ENCODE peak calls at places on chromosomes 5 and 9, in five cellular contexts. I is endothelial cell of umbilical vein, K is lower leg skin, C is right lobe of liver, Z is IMR-90. E is an unnamed sample.

GRCh38 chr5:169248520-169248919 is 52.4 kb downstream of the SLIT3 start:
- DNase-seq in C (no peak), Z (no peak), I (no peak), K (no peak), E (no peak)

GRCh38 chr5:395156-395920 is 47.6 kb upstream of the EXOC3 start:
- DNase-seq in C (peak), K (peak), I (peak), Z (peak), E (no peak)

GRCh38 chr5:133499896-133500295 is 112.4 kb downstream of the FSTL4 start:
- DNase-seq in C (no peak), K (no peak), I (no peak), Z (no peak), E (no peak)

GRCh38 chr5:72598461-72599433 is 91.5 kb upstream of the ZNF366 start:
- DNase-seq in Z (peak), C (no peak), I (peak), K (no peak), E (no peak)

GRCh38 chr9:112719292-112719691 is 1.4 kb upstream of the INIP start:
- DNase-seq in C (no peak), K (no peak), Z (no peak), I (no peak), E (no peak)

GRCh38 chr5:168481330-168481788 is 4.9 kb upstream of the RARS1 start:
- DNase-seq in K (no peak), Z (no peak), I (no peak), C (no peak), E (no peak)

GRCh38 chr5:172102913-172103629 is 85.0 kb downstream of the STK10 start:
- DNase-seq in C (no peak), K (no peak), Z (peak), I (peak), E (no peak)

GRCh38 chr5:337565-338130 is 16.1 kb downstream of the AHRR start:
- DNase-seq in I (peak), Z (peak), K (peak), C (no peak), E (no peak)

GRCh38 chr9:121398374-121398773 is 28.3 kb upstream of the STOM start:
- DNase-seq in C (no peak), I (peak), K (no peak), Z (peak), E (no peak)

GRCh38 chr9:89408628-89409101 is 89.2 kb downstream of the SEMA4D start:
- DNase-seq in C (no peak), Z (no peak), K (no peak), I (no peak), E (no peak)

GRCh38 chr9:111959468-111959941 is 62.9 kb downstream of the UGCG start:
- DNase-seq in I (peak), C (no peak), Z (peak), K (peak), E (no peak)

GRCh38 chr5:126920291-126920690 is 110.1 kb downstream of the MARCHF3 start:
- DNase-seq in I (peak), K (no peak), C (no peak), Z (peak), E (no peak)

GRCh38 chr9:113468716-113469448 is 5.4 kb downstream of the RGS3 start:
- DNase-seq in I (no peak), Z (no peak), C (peak), K (no peak), E (no peak)

GRCh38 chr9:89278997-89279739 is 31.8 kb upstream of the CKS2 start:
- DNase-seq in C (no peak), Z (peak), K (no peak), I (peak), E (no peak)

GRCh38 chr9:99197124-99197630 is 24.6 kb downstream of the ALG2 start:
- DNase-seq in Z (no peak), C (no peak), I (no peak), K (peak), E (no peak)

GRCh38 chr9:70049236-70049635 is 5.6 kb downstream of the MAMDC2 start:
- DNase-seq in K (peak), C (no peak), I (no peak), Z (peak), E (peak)

GRCh38 chr9:94054731-94055130 is 29.5 kb upstream of the PTPDC1 start:
- DNase-seq in I (no peak), K (no peak), Z (no peak), C (no peak), E (peak)

GRCh38 chr9:93684161-93684765 is 107.9 kb downstream of the PHF2 start:
- DNase-seq in I (no peak), C (no peak), K (peak), Z (no peak), E (no peak)

GRCh38 chr5:79021753-79022152 is 36.6 kb upstream of the ARSB start:
- DNase-seq in K (no peak), C (no peak), I (no peak), Z (no peak), E (no peak)

GRCh38 chr9:105859428-105860091 is 165.2 kb downstream of the TMEM38B start:
- DNase-seq in Z (no peak), I (no peak), K (no peak), C (no peak), E (no peak)

GRCh38 chr9:37998881-37999311 is 70.1 kb downstream of the SHB start:
- DNase-seq in C (no peak), I (no peak), Z (peak), K (no peak), E (no peak)

GRCh38 chr5:23740029-23740428 is 232.6 kb downstream of the PRDM9 start:
- DNase-seq in Z (no peak), I (no peak), C (peak), K (no peak), E (no peak)

GRCh38 chr9:33239922-33240321 is at the start of gene SPINK4:
- DNase-seq in I (peak), K (peak), Z (peak), C (no peak), E (no peak)

DNA sequence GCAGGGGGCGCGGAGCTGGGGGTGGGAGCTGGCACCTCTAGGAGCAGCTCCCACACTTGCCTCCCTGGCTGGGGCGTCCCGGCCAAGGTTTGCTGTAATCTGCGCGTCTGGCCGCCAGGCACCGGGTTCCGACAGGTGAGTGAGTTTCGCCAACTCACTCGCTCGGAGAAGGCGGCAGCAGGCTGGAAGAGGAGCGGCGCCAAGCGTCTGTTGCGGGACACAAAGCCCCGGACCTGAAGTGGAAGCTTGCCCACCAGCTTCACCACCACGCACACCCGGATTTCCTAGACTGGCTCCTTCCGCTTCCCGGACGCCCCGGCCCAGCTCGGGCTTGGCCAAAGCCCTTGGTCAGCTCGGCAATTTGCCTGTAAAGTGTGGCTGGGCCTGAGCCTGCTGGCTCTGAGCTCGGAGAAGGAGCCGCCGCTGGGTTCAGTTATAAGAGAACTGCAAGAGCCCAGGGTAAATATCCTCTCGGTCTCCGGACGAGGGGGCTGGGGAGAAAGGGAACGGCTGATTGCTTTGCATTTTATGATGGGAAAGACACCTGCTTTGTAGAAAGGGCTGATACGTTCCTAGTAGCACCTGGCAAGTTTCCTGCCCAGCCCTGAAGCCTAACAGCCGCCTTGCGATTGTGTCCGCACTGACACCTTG is 461 bp upstream of the GNA14 start:
- DNase-seq in Z (no peak), K (peak), C (peak), I (peak), E (no peak)
- TF ChIP-seq POLR2A in Z (no peak), K (no peak), C (no peak), I (no peak), E (no peak)

DNA sequence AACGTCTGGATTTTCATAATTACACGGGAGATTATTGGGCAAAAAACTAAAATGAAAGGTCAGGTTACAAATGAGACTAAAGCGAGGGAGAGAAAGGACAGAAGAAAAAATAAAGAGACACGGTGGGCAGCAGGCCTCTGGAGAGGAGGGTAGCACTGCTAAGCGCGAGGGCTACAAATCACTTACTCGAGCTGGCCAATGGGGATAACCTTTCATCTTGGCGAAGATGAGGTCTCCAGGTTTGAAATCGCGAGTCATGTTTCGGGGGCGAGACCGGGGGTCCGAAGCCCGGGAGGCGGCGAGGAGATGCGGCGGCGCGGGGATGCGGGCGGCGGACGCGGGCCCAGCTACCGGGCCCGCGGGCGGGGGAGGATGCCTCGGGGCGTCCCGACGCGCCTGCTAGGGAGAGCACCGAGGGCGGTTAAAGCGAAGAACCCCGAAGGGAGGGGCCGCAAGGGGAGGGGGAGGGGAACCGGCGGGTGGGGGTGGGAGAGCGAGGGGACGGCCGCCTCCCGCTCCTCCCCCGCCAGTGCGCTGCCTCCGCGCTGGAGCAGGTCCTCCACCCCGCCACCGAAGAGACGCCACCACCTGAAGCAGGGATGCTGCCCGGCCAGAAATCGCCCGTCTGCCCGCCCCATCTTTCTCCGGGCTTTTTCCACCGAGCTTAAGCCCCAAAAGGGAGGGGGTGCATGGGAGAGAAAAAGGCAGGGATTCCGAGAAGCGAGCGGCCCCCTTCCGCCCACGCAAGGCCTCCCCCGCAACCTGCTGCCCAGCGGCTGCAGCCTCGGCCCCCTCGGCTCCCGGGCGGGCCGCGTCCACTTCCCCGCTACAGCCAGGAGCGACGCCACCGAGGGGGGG is 610 bp downstream of the PSIP1 start:
- DNase-seq in C (peak), I (peak), Z (no peak), K (no peak), E (no peak)
- TF ChIP-seq POLR2A in C (no peak), I (no peak), Z (no peak), K (no peak), E (no peak)

GRCh38 chr9:136109351-136110081 is 9.2 kb downstream of the TMEM250 start:
- DNase-seq in C (peak), I (peak), Z (peak), K (peak), E (peak)
- TF ChIP-seq POLR2A in C (no peak), I (peak), Z (no peak), K (no peak), E (peak)

DNA sequence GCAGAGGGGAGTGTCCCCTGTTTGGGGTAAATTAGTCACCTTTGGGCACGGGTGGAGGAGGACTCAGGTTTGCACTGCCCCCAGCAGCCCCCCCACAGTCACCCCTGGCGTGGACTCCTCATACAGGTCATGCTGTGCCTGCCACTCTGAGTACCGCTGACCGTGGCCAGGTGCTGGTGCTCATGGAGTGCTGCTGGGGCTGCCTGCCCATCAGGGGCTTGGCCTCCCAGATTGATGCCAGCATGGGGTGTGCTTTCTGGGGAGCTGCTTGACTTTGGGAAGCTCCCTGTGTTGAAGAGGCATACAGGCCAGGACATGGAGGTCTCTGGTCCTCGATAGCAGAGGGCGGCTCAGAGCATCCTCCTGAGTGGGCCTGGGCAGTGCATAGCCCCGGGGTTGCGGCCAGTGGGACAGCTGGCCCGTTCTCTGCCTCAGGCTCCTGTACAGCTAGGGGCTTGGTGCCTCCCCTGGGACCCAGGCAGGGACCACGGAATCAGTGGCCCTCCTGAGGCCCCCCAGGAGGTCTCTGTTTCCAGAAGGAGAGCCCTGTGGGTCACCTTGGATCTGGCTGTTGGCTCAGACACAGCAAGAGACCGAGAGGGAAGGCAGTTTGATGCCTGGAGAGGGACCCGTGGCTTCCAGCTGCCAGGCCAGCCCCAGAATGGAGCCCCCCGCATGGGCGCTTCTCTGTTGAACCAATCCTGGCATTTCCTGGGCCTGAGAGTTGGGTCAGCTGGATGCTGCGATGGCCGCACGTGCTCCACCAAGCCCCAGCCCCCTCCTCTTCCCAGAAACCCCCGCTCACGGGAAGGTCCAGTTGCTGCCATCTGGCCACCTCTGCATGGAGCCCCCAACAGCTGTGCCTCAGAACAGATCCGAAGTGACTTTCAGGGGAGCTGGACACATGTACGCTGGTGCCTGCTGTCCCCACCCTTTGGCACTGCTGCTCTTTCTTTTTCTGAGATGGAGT is 6.1 kb upstream of the AJM1 start:
- DNase-seq in C (peak), Z (no peak), K (no peak), I (no peak), E (no peak)
- TF ChIP-seq POLR2A in C (no peak), Z (no peak), K (no peak), I (no peak), E (no peak)

GRCh38 chr9:128094950-128095544 is 27.0 kb downstream of the SLC25A25 start:
- DNase-seq in Z (no peak), C (peak), I (no peak), K (peak), E (no peak)
- TF ChIP-seq POLR2A in Z (no peak), C (no peak), I (no peak), K (no peak), E (no peak)

GRCh38 chr5:10396552-10396951 is 43.1 kb downstream of the MARCHF6 start:
- DNase-seq in I (no peak), K (no peak), Z (no peak), C (no peak), E (no peak)
- TF ChIP-seq POLR2A in I (no peak), K (no peak), Z (no peak), C (no peak), E (no peak)

DNA sequence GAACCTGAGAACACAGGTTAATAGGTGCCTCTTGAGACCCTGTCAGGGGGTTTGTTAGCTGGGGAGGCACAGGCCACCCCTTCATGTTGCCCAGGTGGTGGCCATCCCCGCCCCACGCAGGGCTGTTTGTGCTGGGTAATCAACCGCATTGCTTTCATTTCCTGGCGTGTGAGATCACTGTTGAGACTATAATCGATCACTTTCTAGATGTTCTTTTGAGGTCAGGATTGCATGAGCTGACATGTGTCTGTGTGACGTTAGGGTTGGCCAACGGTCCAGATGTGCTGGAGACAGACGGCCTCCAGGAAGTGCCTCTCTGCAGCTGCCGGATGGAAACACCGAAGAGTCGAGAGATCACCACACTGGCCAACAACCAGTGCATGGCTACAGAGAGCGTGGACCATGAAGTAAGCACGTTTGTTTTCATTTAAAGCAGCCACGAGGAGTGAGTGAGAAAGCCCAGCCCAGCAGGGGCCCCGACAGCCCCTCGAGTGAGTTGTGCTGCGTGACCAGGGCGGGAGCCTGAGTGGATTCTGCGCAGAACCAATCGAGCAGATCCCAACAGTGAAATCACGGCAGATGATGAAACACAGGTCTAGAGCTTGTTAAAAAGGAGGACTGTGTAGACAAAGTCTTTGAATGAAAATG is 115.0 kb upstream of the CACNA1B start:
- DNase-seq in Z (peak), K (no peak), I (no peak), C (no peak), E (no peak)
- TF ChIP-seq POLR2A in Z (no peak), K (no peak), I (no peak), C (no peak), E (no peak)

GRCh38 chr5:150585781-150586461 is 54.5 kb upstream of the SYNPO start:
- DNase-seq in I (no peak), K (no peak), C (peak), Z (no peak), E (no peak)
- TF ChIP-seq POLR2A in I (no peak), K (no peak), C (no peak), Z (no peak), E (no peak)

DNA sequence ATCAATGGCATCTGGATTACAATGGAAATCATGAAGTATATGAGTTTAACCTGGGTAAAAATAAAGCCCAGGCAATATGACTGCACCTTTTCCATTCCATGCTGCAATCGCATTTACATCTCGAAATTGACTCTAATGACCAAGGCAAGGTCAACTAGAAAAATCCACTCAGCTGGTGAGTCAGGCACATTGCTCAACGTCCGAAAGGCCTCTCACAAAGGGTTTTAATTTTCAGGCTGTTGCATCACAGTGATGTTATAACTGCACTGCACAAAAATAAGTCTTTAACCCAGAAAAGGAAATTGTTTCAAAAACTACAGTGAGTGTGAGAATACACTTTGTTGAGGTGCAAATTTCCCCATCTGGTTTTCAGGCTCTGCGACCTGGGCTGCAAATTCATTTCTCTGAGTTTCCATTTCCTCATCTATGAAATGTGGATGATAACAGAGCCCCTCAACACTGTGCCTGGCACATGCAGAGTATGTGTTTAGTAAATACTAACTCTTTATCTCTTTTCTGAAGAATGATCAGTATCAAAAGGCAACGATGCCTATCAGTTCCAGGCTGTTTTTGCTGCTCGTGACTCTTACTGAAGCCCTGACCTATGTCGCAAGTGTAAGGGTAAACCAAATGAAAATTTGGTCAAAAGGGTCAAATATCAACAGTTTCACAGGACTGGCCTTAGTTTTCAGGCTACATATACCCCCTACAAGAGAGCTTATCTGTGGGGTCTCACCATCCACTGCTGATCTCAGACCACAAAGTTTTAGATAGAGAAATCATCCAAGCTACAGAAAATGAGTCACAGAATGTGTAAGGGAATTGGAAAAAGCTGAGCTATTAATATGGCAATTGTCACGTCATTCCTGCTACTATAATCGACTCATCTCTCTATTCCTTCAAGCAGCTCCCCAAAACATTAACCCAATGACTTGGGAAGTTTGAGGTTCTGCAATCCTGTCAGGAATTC is 4.1 kb downstream of the NFIL3 start:
- DNase-seq in I (peak), K (peak), C (peak), Z (peak), E (no peak)
- TF ChIP-seq POLR2A in I (no peak), K (no peak), C (peak), Z (no peak), E (peak)